ENCODE peak calls at places on chromosomes 11 and 22, in four cellular contexts. J is cardiac muscle cell, E is HCT116, P is Caco-2. U is an unnamed sample.

GRCh38 chr22:46132830-46133587 is 17.3 kb upstream of the PPARA start:
- DNase-seq in E (no peak), P (no peak), J (no peak), U (no peak)

GRCh38 chr11:121723261-121723741 is 270.5 kb upstream of the SORL1-AS1 start:
- DNase-seq in E (no peak), P (no peak), J (peak; percentile 90), U (no peak)

GRCh38 chr11:78110351-78110750 is 29.1 kb downstream of the ALG8 start:
- DNase-seq in P (no peak), E (no peak), J (no peak), U (no peak)

GRCh38 chr11:132999031-132999430 is 533.3 kb downstream of the OPCML start:
- DNase-seq in J (no peak), E (no peak), P (no peak), U (no peak)

GRCh38 chr11:128695539-128696221 is 1.8 kb downstream of the FLI1 start:
- DNase-seq in E (no peak), P (no peak), J (peak; percentile 73), U (no peak)

GRCh38 chr22:47091241-47091691 is 328.8 kb downstream of the TBC1D22A start:
- DNase-seq in J (peak; percentile 36), P (no peak), E (no peak), U (no peak)

GRCh38 chr11:69524291-69524882 is 42.9 kb downstream of the LINC01488 start:
- DNase-seq in P (no peak), J (peak; percentile 37), E (no peak), U (peak; percentile 40)

GRCh38 chr11:60866911-60867870 is at the start of gene ZP1:
- DNase-seq in E (no peak), P (no peak), J (no peak), U (no peak)

GRCh38 chr22:42353883-42354727 is 78.1 kb downstream of the NFAM1 start:
- DNase-seq in E (no peak), J (peak; percentile 16), P (no peak), U (no peak)

GRCh38 chr22:36081023-36081431 is 52.4 kb upstream of the RBFOX2 start:
- DNase-seq in J (peak; percentile 62), E (no peak), P (no peak), U (no peak)

GRCh38 chr11:101567086-101567485 is 16.7 kb downstream of the TRPC6 start:
- DNase-seq in E (no peak), P (no peak), J (no peak), U (no peak)

GRCh38 chr22:43878831-43879550 is 12.8 kb downstream of the PNPLA5 start:
- DNase-seq in E (no peak), P (no peak), J (no peak), U (no peak)

GRCh38 chr22:20577045-20577444 is 69.6 kb downstream of the MED15 start:
- DNase-seq in J (no peak), E (no peak), P (no peak), U (no peak)

GRCh38 chr11:113806403-113806802 is 26.8 kb downstream of the CLDN25 start:
- DNase-seq in E (peak; percentile 12), P (peak; percentile 82), J (peak; percentile 44), U (peak; percentile 34)

GRCh38 chr11:19646921-19647320 is 65.7 kb upstream of the NAV2 start:
- DNase-seq in E (no peak), J (peak; percentile 93), P (no peak), U (no peak)

GRCh38 chr11:5689551-5689983 is at the start of gene TRIM22:
- DNase-seq in J (peak; percentile 84), P (no peak), E (no peak), U (no peak)

GRCh38 chr11:2898366-2899079 is 12.9 kb upstream of the CDKN1C start:
- DNase-seq in P (no peak), E (no peak), J (peak; percentile 94), U (peak; percentile 73)

GRCh38 chr11:35101223-35101622 is 37.7 kb upstream of the CD44 start:
- DNase-seq in P (no peak), E (no peak), J (no peak), U (no peak)

GRCh38 chr11:34224434-34224966 is 119.1 kb downstream of the NAT10 start:
- DNase-seq in J (no peak), P (no peak), E (no peak), U (no peak)

GRCh38 chr11:121595717-121596156 is 143.0 kb upstream of the SORL1-AS1 start:
- DNase-seq in E (peak; percentile 27), J (peak; percentile 99), P (no peak), U (no peak)

GRCh38 chr11:103947566-103947919 is 88.9 kb upstream of the DDI1 start:
- DNase-seq in P (no peak), E (no peak), J (peak; percentile 78), U (no peak)

GRCh38 chr11:104735013-104735412 is 163.2 kb downstream of the CASP12 start:
- DNase-seq in P (no peak), J (no peak), E (no peak), U (no peak)

GRCh38 chr11:61021661-61022212 is 50.3 kb downstream of the CD6 start:
- DNase-seq in J (no peak), E (no peak), P (peak; percentile 41), U (peak; percentile 79)

GRCh38 chr11:15127341-15127740 is 12.6 kb downstream of the INSC start:
- DNase-seq in J (peak; percentile 41), P (no peak), E (no peak), U (no peak)

GRCh38 chr22:49928571-49929552 is 10.4 kb downstream of the CRELD2 start:
- DNase-seq in E (no peak), J (no peak), P (no peak), U (no peak)

GRCh38 chr11:8015753-8016239 is 28.7 kb downstream of the EIF3F start:
- DNase-seq in J (no peak), E (no peak), P (no peak), U (no peak)

GRCh38 chr11:9566561-9567063 is 6.9 kb upstream of the WEE1 start:
- DNase-seq in J (peak; percentile 97), P (no peak), E (no peak), U (no peak)

GRCh38 chr11:128457874-128458273 is 129.5 kb downstream of the ETS1 start:
- DNase-seq in J (no peak), P (no peak), E (no peak), U (no peak)

GRCh38 chr22:44363214-44363979 is 50.6 kb upstream of the SHISAL1 start:
- DNase-seq in J (peak; percentile 99), E (no peak), P (no peak), U (peak; percentile 76)

GRCh38 chr11:57424802-57425564 is 1.9 kb downstream of the SLC43A3 start:
- DNase-seq in J (peak; percentile 97), E (no peak), P (no peak), U (peak; percentile 24)

GRCh38 chr11:28231475-28231874 is 123.3 kb downstream of the METTL15 start:
- DNase-seq in J (no peak), E (no peak), P (no peak), U (no peak)

GRCh38 chr22:44931077-44931540 is 78.7 kb downstream of the PHF21B start:
- DNase-seq in P (no peak), E (no peak), J (peak; percentile 55), U (no peak)

GRCh38 chr11:24496371-24496727 is 504 bp upstream of the LUZP2 start:
- DNase-seq in E (no peak), P (no peak), J (peak; percentile 15), U (no peak)

GRCh38 chr11:33319965-33320813 is 63.0 kb downstream of the HIPK3 start:
- DNase-seq in J (no peak), E (no peak), P (no peak), U (no peak)

GRCh38 chr11:77395460-77396175 is 78.3 kb downstream of the PAK1 start:
- DNase-seq in P (no peak), J (no peak), E (no peak), U (no peak)

GRCh38 chr11:67615455-67616430 is 9.0 kb downstream of the NDUFV1 start:
- DNase-seq in J (peak; percentile 23), E (peak; percentile 41), P (peak; percentile 78), U (peak; percentile 72)
- TF ChIP-seq CTCF in J (peak; percentile 55), E (peak; percentile 81), P (peak; percentile 55), U (no peak)

GRCh38 chr11:106233191-106233590 is 155.7 kb downstream of the AASDHPPT start:
- DNase-seq in E (no peak), P (no peak), J (no peak), U (no peak)
- TF ChIP-seq CTCF in E (no peak), P (no peak), J (no peak), U (no peak)

GRCh38 chr11:116422976-116423375 is 349.8 kb downstream of the BUD13 start:
- DNase-seq in E (no peak), J (no peak), P (peak; percentile 56), U (no peak)
- TF ChIP-seq CTCF in E (no peak), J (no peak), P (peak; percentile 18), U (no peak)

DNA sequence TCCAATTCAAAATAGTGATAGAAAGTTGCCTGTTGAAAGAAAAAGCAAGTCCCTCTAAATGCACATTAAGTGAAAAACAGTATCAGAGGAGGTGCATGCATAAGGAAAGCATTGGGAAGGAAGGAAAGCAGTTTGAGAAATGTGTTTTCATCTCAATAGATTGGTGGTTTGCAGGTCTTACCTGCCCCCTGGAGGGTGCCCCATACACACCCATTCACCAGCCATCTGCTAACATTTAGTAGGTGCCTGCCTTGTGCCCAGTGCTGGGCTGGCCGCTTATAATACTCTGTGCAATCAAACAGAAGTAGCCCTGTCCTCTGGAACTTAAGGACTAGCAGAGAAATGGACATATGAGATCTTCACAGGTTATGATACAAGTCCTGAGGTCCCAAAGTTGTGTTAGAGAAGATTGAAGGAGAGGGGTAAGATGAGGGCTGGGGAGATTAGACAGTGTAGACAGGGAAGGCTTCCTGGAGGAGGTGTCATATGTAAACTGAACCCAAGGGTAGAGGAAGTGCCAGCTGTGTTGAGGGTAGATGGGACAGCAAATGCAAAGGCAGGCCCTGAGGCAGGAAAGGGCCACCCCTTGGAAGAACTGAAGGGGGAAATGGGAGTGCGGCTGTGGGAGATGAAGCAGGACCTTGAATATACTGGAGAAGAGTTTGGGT is 184.2 kb downstream of the MN1 start:
- DNase-seq in E (no peak), J (no peak), P (no peak), U (no peak)
- TF ChIP-seq CTCF in E (peak; percentile 22), J (no peak), P (no peak), U (peak; percentile 32)

DNA sequence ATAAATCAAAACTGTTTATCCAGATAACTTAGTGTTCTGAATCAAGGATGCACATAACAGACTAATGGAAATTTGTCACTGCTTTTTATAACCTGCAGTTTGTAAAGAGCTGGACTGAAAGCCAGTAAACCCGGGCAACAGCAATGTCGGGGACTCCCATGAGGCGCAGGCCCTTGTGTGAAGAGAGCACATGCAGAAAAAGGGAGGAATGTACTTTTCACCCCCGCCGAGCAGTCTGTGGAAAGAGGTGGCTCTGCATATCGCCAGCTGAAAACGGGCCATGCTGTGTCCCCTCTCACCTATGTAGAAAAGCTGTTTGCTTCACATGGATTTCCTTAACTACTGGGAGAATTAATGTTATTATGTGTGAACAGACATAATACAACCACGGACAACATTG is 291.2 kb downstream of the CADM1 start:
- DNase-seq in E (no peak), P (no peak), J (no peak), U (no peak)
- TF ChIP-seq CTCF in E (no peak), P (no peak), J (no peak), U (no peak)